ENCODE peak calls at places on chromosomes 12 and 14, in eight cellular contexts. J, W, A, E, N, G, K and C are unnamed samples.

GRCh38 chr12:113946175-113946574 is 19.9 kb downstream of the RBM19 start:
- DNase-seq in J (no peak), W (no peak), A (no peak), E (no peak), N (no peak), G (no peak), K (no peak), C (no peak)

GRCh38 chr14:96956464-96957239 is 159.5 kb downstream of the VRK1 start:
- DNase-seq in J (no peak), W (no peak), A (no peak), E (no peak), N (no peak), G (no peak), K (no peak), C (no peak)

GRCh38 chr12:18421840-18422239 is 160.5 kb downstream of the PIK3C2G start:
- DNase-seq in J (no peak), W (peak), A (no peak), E (no peak), N (no peak), G (no peak), K (peak), C (no peak)

GRCh38 chr14:56810341-56810740 is at the start of gene OTX2:
- DNase-seq in J (no peak), W (no peak), A (no peak), E (no peak), N (no peak), G (no peak), K (no peak), C (no peak)

GRCh38 chr12:62813031-62813829 is 121.7 kb downstream of the PPM1H start:
- DNase-seq in J (no peak), W (peak), A (peak), E (peak), N (peak), G (peak), K (peak), C (no peak)

GRCh38 chr12:1373887-1374286 is 220.5 kb downstream of the FBXL14 start:
- DNase-seq in J (no peak), W (peak), A (no peak), E (no peak), N (no peak), G (no peak), K (peak), C (no peak)

GRCh38 chr12:25200703-25201102 is 5.7 kb downstream of the ETFRF1 start:
- DNase-seq in J (no peak), W (peak), A (no peak), E (no peak), N (no peak), G (no peak), K (peak), C (no peak)

GRCh38 chr12:115383668-115384067 is 699.7 kb upstream of the TBX3 start:
- DNase-seq in J (no peak), W (peak), A (no peak), E (no peak), N (peak), G (no peak), K (peak), C (no peak)

GRCh38 chr12:121166356-121166755 is 33.7 kb downstream of the P2RX7 start:
- DNase-seq in J (no peak), W (no peak), A (no peak), E (no peak), N (no peak), G (no peak), K (no peak), C (no peak)

GRCh38 chr14:21860172-21860571 is 186.6 kb upstream of the OR4E1 start:
- DNase-seq in J (no peak), W (peak), A (no peak), E (peak), N (no peak), G (no peak), K (no peak), C (no peak)

GRCh38 chr14:105056303-105056831 is 8.9 kb downstream of the GPR132 start:
- DNase-seq in J (no peak), W (no peak), A (no peak), E (no peak), N (no peak), G (no peak), K (no peak), C (no peak)

GRCh38 chr12:116708826-116709756 is 28.8 kb downstream of the SPRING1 start:
- DNase-seq in J (peak), W (peak), A (no peak), E (peak), N (peak), G (no peak), K (peak), C (peak)

GRCh38 chr14:20681348-20682126 is 2.8 kb upstream of the RNASE4 start:
- DNase-seq in J (peak), W (peak), A (peak), E (peak), N (peak), G (peak), K (peak), C (peak)

GRCh38 chr14:99242816-99243795 is 28.9 kb downstream of the BCL11B start:
- DNase-seq in J (no peak), W (no peak), A (no peak), E (no peak), N (no peak), G (no peak), K (no peak), C (no peak)

GRCh38 chr14:49975286-49975685 is 82.4 kb downstream of the ARF6 start:
- DNase-seq in J (no peak), W (peak), A (no peak), E (peak), N (no peak), G (no peak), K (peak), C (no peak)

GRCh38 chr14:40365305-40365704 is 933.1 kb upstream of the FBXO33 start:
- DNase-seq in J (no peak), W (no peak), A (no peak), E (no peak), N (no peak), G (no peak), K (no peak), C (no peak)

GRCh38 chr14:41362134-41362533 is 244.5 kb upstream of the LRFN5 start:
- DNase-seq in J (no peak), W (peak), A (no peak), E (no peak), N (no peak), G (no peak), K (no peak), C (no peak)

GRCh38 chr14:29242755-29243340 is 476.3 kb downstream of the FOXG1 start:
- DNase-seq in J (no peak), W (peak), A (no peak), E (no peak), N (no peak), G (no peak), K (peak), C (no peak)

GRCh38 chr12:105083551-105084105 is 630 bp downstream of the ALDH1L2 start:
- DNase-seq in J (no peak), W (peak), A (no peak), E (peak), N (peak), G (peak), K (peak), C (peak)

GRCh38 chr12:82688035-82688501 is 1.4 kb downstream of the TMTC2 start:
- DNase-seq in J (no peak), W (peak), A (no peak), E (no peak), N (no peak), G (no peak), K (peak), C (no peak)

GRCh38 chr12:117968084-117968789 is 553 bp downstream of the KSR2 start:
- DNase-seq in J (no peak), W (no peak), A (no peak), E (no peak), N (no peak), G (no peak), K (no peak), C (no peak)

GRCh38 chr12:120224304-120225199 is 23.6 kb upstream of the RPLP0 start:
- DNase-seq in J (no peak), W (no peak), A (no peak), E (peak), N (peak), G (peak), K (no peak), C (no peak)

GRCh38 chr12:80632835-80633234 is 74.6 kb upstream of the MYF6 start:
- DNase-seq in J (no peak), W (no peak), A (no peak), E (peak), N (no peak), G (no peak), K (peak), C (no peak)

GRCh38 chr14:64515053-64515452 is 10.5 kb downstream of the ZBTB1 start:
- DNase-seq in J (no peak), W (no peak), A (no peak), E (no peak), N (no peak), G (no peak), K (no peak), C (no peak)

GRCh38 chr12:79143803-79144202 is 279.2 kb downstream of the SYT1 start:
- DNase-seq in J (no peak), W (no peak), A (no peak), E (no peak), N (no peak), G (no peak), K (no peak), C (no peak)

GRCh38 chr14:55212611-55213010 is 21.2 kb upstream of the DLGAP5 start:
- DNase-seq in J (no peak), W (no peak), A (no peak), E (peak), N (no peak), G (no peak), K (no peak), C (no peak)

GRCh38 chr12:5997260-5997659 is 52.2 kb upstream of the ANO2 start:
- DNase-seq in J (no peak), W (no peak), A (no peak), E (no peak), N (no peak), G (no peak), K (no peak), C (no peak)

GRCh38 chr14:22221508-22221907 is 367.5 kb downstream of the DAD1 start:
- DNase-seq in J (no peak), W (peak), A (no peak), E (peak), N (no peak), G (no peak), K (peak), C (no peak)

GRCh38 chr14:34691173-34691572 is 23.2 kb downstream of the CFL2 start:
- DNase-seq in J (no peak), W (no peak), A (no peak), E (no peak), N (no peak), G (no peak), K (no peak), C (no peak)

GRCh38 chr14:102390486-102390885 is 27.7 kb downstream of the TECPR2 start:
- DNase-seq in J (no peak), W (peak), A (no peak), E (peak), N (no peak), G (no peak), K (no peak), C (no peak)

GRCh38 chr12:43113153-43113552 is 438.9 kb downstream of the ADAMTS20 start:
- DNase-seq in J (no peak), W (peak), A (no peak), E (no peak), N (no peak), G (no peak), K (peak), C (no peak)
- TF ChIP-seq CTCF in J (no peak), W (peak), A (no peak), E (no peak), N (no peak), G (no peak), K (peak), C (no peak)

DNA sequence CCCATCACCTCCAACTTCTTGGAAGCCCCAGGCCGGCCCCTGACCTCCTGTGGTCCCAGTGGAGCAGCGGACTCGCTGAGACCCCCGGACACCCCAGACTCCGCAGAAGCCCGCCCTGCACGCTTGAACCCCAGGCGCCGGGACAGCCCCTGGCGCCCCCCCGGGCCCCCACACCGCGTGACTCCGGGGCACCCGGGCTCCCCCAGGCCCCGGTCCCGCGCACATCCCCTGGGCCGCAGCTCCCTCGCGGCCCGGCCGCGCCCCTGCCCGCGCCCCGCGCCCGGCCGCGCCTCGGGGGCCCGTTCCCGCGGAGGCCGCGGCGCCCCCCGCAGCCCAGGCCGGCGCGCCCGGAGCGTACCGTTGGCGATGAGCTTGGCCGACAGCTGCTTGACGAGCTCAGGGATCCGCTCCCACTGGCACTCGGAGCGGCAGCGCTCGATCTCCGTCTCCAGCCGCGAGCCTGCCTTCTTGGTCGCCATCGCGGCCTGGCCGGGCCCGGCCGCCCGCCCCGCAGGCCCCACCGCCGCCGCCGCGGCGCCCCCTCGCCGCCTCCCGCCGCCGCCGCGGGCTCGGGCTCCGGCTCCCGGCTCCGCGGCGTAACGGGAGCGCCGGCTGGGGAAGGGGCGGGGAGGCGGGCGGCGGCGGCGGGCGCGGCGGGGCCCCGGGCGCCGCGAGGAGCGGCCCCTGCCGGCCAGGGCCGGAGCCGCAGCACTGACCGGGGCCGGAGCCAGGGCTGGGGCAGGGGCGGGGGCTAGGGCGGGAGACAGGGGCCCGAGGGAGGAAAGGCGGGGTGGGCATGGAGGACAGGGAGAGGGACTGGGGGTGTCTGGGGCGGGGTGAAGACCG is at the start of gene TTC7B:
- DNase-seq in J (peak), W (peak), A (peak), E (peak), N (peak), G (peak), K (peak), C (peak)
- TF ChIP-seq CTCF in J (no peak), W (no peak), A (no peak), E (no peak), N (peak), G (peak), K (no peak), C (no peak)

GRCh38 chr14:61255968-61256367 is 25.2 kb downstream of the TMEM30B start:
- DNase-seq in J (no peak), W (no peak), A (no peak), E (no peak), N (no peak), G (no peak), K (no peak), C (no peak)

GRCh38 chr14:61254803-61255526 is 26.2 kb downstream of the TMEM30B start:
- DNase-seq in J (no peak), W (no peak), A (no peak), E (no peak), N (no peak), G (no peak), K (no peak), C (no peak)

GRCh38 chr14:61250063-61250462 is 31.1 kb downstream of the TMEM30B start:
- DNase-seq in J (no peak), W (no peak), A (no peak), E (no peak), N (no peak), G (no peak), K (no peak), C (no peak)

GRCh38 chr14:61252354-61253063 is 28.6 kb downstream of the TMEM30B start:
- DNase-seq in J (peak), W (peak), A (peak), E (peak), N (peak), G (peak), K (peak), C (no peak)

DNA sequence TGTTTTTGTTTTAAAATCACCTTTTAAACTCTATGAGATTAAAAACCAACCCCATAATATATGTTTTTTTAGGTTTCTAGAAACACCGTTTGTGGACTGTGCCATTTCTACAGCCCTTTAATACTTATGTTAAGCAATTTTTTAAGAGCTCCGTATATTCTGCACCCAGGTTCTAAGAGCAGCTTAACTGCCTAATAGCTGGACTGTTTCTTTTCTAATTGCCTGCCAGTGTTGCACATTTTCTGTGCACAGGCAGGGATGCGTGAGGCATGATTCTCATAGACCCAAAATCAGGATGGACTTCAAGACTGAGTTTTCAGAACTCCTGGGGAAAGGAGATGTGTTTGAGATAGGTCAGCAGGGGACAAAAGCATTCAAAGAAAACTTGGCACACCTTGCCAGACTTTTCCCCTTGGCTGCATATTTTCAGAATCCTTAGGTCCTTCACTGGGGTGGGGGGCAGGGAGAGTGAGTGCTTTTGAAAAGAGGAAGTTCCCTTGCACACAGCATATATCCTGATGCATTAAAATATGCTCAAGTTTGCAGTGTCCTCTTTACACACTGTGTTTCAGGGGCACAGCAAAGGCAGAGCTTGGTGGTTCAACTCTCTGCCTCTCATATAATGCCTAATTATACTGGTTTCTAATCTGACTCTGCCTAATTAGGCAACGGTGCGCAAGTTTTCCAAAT is 27.9 kb downstream of the TMEM30B start:
- DNase-seq in J (no peak), W (no peak), A (no peak), E (no peak), N (no peak), G (no peak), K (no peak), C (no peak)
- TF ChIP-seq CTCF in J (peak), W (no peak), A (no peak), E (no peak), N (no peak), G (no peak), K (no peak), C (no peak)

GRCh38 chr12:50986961-50987737 is 34.8 kb downstream of the HIGD1C start:
- DNase-seq in J (no peak), W (peak), A (no peak), E (peak), N (peak), G (no peak), K (peak), C (no peak)
- TF ChIP-seq CTCF in J (peak), W (peak), A (no peak), E (peak), N (peak), G (peak), K (peak), C (no peak)

GRCh38 chr14:61769893-61770292 is 7.7 kb downstream of the SNAPC1 start:
- DNase-seq in J (no peak), W (no peak), A (no peak), E (no peak), N (no peak), G (no peak), K (no peak), C (no peak)

GRCh38 chr14:61780125-61780524 is 17.9 kb downstream of the SNAPC1 start:
- DNase-seq in J (no peak), W (no peak), A (no peak), E (no peak), N (no peak), G (no peak), K (no peak), C (no peak)

DNA sequence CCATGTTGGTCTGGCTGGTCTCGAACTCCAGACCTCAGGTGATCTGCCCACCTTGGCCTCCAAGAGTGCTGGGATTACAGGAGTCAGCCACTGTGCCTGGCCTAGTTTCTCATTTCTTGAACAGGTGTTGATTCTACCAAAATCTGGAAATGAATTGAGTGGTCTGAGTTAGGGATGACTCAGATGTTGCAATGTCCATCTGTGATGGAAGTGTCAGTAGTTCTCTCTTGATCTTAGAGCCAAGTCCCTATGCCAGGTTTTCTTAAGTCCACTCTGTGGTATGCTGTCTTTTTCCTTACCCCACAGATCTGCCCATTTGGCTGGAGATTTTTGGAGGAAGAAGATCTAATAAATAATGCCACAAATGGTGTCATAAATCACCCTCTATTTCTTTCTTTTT is 12.6 kb downstream of the SNAPC1 start:
- DNase-seq in J (no peak), W (no peak), A (no peak), E (no peak), N (no peak), G (no peak), K (peak), C (no peak)
- TF ChIP-seq CTCF in J (no peak), W (no peak), A (no peak), E (no peak), N (no peak), G (no peak), K (no peak), C (no peak)

DNA sequence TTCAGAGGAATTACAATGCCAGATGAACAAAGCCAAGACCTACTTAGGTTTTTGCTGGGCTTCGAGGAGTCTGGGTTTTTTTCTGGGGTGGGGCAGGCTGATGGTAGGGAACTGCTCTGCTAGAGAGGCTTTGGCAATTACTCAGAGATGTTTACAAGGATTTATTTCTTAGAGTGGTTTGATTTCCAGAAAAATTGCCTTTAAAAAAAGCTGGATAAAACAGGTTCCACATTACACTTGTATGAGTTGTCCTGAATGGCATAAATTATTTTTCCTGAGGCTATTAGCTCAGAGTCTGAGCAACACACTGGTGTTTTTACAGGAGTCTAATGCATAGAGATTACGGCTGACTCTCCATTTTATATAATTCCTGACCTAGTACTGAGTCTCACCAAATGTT is 118.5 kb upstream of the FRMD6 start:
- DNase-seq in J (no peak), W (no peak), A (no peak), E (no peak), N (no peak), G (no peak), K (peak), C (no peak)
- TF ChIP-seq CTCF in J (no peak), W (no peak), A (no peak), E (no peak), N (no peak), G (no peak), K (no peak), C (no peak)